ENCODE peak calls at places on chromosomes 6 and 20, in six cellular contexts. C, N, T, E, X and H are unnamed samples. For H3K9me3, the result is how much of the 10 kb centered on the place peaks cover.

GRCh38 chr6:75098709-75099108 is 107.1 kb downstream of the COL12A1 start:
- DNase-seq in N (peak), E (peak), C (no peak), T (no peak), X (peak), H (peak)

GRCh38 chr6:156781882-156782631 is 4.9 kb downstream of the ARID1B start:
- DNase-seq in E (no peak), C (no peak), T (no peak), X (no peak), N (no peak), H (no peak)

GRCh38 chr20:44399446-44399845 is 43.9 kb downstream of the HNF4A start:
- DNase-seq in X (no peak), E (no peak), C (no peak), T (no peak), N (no peak), H (no peak)

GRCh38 chr6:1895721-1896120 is 286.0 kb downstream of the FOXC1 start:
- DNase-seq in C (no peak), N (no peak), T (no peak), E (no peak), X (no peak), H (no peak)

GRCh38 chr6:160667854-160668481 is 3.9 kb upstream of the LPA start:
- DNase-seq in E (peak), N (peak), T (peak), X (no peak), C (no peak), H (peak)

GRCh38 chr6:112016335-112016734 is 37.6 kb upstream of the CCN6 start:
- DNase-seq in C (no peak), N (peak), E (no peak), X (no peak), T (no peak), H (no peak)

GRCh38 chr6:44820366-44821158 is 433.1 kb downstream of the CDC5L start:
- DNase-seq in X (no peak), C (no peak), N (peak), T (no peak), E (no peak), H (no peak)

GRCh38 chr20:2697768-2698167 is 5.2 kb downstream of the EBF4 start:
- DNase-seq in E (no peak), T (no peak), N (no peak), C (no peak), X (no peak), H (no peak)

GRCh38 chr20:61860588-61860987 is 205.1 kb downstream of the TAF4 start:
- DNase-seq in T (no peak), N (no peak), C (no peak), E (no peak), X (no peak), H (no peak)

GRCh38 chr20:37879003-37879599 is 23.8 kb upstream of the VSTM2L start:
- DNase-seq in X (no peak), T (no peak), E (no peak), C (no peak), N (no peak), H (no peak)

GRCh38 chr6:16301511-16301910 is 63.1 kb downstream of the GMPR start:
- DNase-seq in E (no peak), C (no peak), N (no peak), X (no peak), T (no peak), H (no peak)

GRCh38 chr20:51688600-51688999 is 79.6 kb downstream of the ATP9A start:
- DNase-seq in T (no peak), C (no peak), N (no peak), X (no peak), E (no peak), H (no peak)

GRCh38 chr6:25377672-25378071 is 98.5 kb downstream of the CARMIL1 start:
- DNase-seq in T (no peak), E (no peak), X (no peak), N (no peak), C (no peak), H (no peak)

GRCh38 chr6:79426625-79427278 is 110.5 kb downstream of the LCA5 start:
- DNase-seq in E (no peak), C (no peak), N (no peak), X (no peak), T (no peak), H (no peak)

GRCh38 chr6:79422666-79423065 is 114.6 kb downstream of the LCA5 start:
- DNase-seq in E (no peak), T (no peak), N (no peak), C (no peak), X (no peak), H (no peak)

GRCh38 chr6:79423216-79423615 is 114.0 kb downstream of the LCA5 start:
- DNase-seq in X (no peak), E (no peak), T (no peak), N (no peak), C (no peak), H (no peak)

GRCh38 chr6:79427721-79428120 is 109.5 kb downstream of the LCA5 start:
- DNase-seq in N (no peak), X (no peak), T (no peak), E (no peak), C (no peak), H (no peak)

DNA sequence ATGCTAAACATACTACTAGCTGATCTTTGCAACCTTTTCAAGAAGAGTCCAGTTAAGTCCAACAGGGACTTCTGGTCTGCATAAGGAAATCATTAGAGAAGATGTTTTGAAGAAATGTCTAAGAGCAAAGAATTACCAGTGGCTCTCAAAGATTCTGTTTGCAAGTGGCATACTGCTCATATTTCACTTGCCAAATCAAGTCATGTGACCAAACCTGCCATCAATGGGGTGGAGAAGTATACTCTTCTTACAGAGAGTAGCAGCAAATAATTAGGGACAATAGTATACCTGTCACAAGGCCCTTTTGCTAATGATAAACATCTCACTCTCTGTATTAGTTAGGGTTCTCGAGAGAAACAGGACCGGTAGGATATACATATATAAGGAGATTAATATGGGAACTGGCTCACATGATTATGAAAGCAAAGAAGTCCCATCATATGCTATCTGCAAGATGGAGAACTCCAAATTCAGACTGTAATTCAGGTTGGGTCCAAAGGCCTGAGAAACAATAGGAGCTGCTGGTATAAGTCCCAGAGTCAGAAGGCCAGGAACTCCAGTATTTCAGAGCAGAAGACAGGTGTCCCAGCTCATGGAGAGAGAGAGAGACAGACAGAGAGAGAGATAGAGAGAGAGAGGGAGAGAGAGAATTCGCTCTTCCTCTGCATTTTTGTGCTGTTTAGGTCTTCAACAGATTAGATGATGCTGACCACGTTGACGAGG is 111.5 kb downstream of the LCA5 start:
- DNase-seq in T (no peak), C (no peak), E (no peak), X (no peak), N (no peak), H (peak)
- TF ChIP-seq CTCF in T (no peak), C (no peak), E (no peak), X (no peak), N (no peak), H (no peak)

GRCh38 chr6:168088161-168089106 is 9.4 kb upstream of the FRMD1 start:
- DNase-seq in N (no peak), E (peak), T (peak), C (peak), X (peak), H (peak)
- H3K27ac ChIP-seq in N (no peak), E (peak), T (peak), C (no peak), X (no peak), H (no peak)

GRCh38 chr6:62652692-62653328 is 366.8 kb upstream of the KHDRBS2 start:
- DNase-seq in T (peak), E (no peak), X (no peak), C (no peak), N (peak), H (no peak)
- H3K9me3 ChIP-seq in T (under half), E (under half), X (under half), C (under half), N (under half), H (under half)

DNA sequence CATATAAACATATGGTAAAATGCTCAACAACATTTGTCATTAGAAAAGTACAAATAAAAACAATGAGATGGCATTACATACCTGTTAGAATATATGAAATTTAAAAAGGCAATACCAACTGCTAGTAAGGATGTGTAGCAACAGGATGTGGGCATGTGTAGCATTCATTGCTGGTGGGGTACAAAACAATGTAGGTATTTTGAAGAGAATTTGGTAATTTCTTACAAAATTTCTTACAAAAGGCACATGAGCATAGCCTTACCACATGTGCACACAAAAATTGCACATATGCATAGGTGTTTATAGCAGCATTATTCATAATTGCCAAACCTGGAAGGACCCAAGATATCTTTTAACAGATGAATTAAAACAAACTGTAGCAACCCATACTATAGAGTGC is 1355.1 kb upstream of the CITED2 start:
- DNase-seq in X (no peak), E (no peak), N (no peak), C (no peak), T (no peak), H (no peak)
- TF ChIP-seq CTCF in X (no peak), E (no peak), N (no peak), C (no peak), T (no peak), H (no peak)

GRCh38 chr6:29751480-29751879 is 28.2 kb downstream of the HLA-F start:
- DNase-seq in X (no peak), C (no peak), T (no peak), E (no peak), N (no peak), H (no peak)

GRCh38 chr6:29753309-29753644 is 30.0 kb downstream of the HLA-F start:
- DNase-seq in N (no peak), T (no peak), E (no peak), X (no peak), C (no peak), H (no peak)

GRCh38 chr6:29750709-29751108 is 27.5 kb downstream of the HLA-F start:
- DNase-seq in T (no peak), N (no peak), E (no peak), C (no peak), X (no peak), H (no peak)

GRCh38 chr6:29755295-29755871 is 32.1 kb downstream of the HLA-F start:
- DNase-seq in T (no peak), X (no peak), N (no peak), E (no peak), C (no peak), H (no peak)

GRCh38 chr6:29752451-29753308 is 29.4 kb downstream of the HLA-F start:
- DNase-seq in T (peak), N (peak), C (peak), E (peak), X (peak), H (peak)
- H3K27ac ChIP-seq in T (peak), N (peak), C (peak), E (peak), X (peak), H (peak)

GRCh38 chr20:30168800-30169138 is 1088.7 kb upstream of the DEFB115 start:
- DNase-seq in T (no peak), N (no peak), E (no peak), X (no peak), C (no peak), H (no peak)

GRCh38 chr20:30168025-30168799 is 1089.3 kb upstream of the DEFB115 start:
- DNase-seq in C (peak), E (no peak), T (no peak), N (no peak), X (peak), H (peak)

DNA sequence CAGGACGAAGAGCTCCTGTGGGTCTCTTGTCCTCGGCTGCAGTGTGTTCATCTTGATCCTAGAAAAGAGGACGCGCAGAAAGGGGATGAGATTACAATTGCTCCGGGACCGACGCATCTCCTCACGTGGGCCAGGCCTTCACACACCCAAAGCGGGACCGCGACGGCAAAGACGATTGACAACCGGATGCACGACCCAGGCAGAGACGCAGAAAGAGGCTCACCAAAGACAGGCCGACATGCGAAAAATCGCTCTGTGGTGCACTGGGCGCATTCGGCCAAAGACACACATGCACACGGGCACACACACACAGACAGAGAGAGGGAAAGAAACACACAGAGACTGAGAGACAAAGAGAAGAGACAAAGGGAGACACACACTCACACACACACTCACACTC is 1089.9 kb upstream of the DEFB115 start:
- DNase-seq in X (no peak), C (no peak), T (no peak), N (no peak), E (no peak), H (no peak)
- H3K9me3 ChIP-seq in X (under half), C (under half), T (under half), N (under half), E (under half), H (under half)

DNA sequence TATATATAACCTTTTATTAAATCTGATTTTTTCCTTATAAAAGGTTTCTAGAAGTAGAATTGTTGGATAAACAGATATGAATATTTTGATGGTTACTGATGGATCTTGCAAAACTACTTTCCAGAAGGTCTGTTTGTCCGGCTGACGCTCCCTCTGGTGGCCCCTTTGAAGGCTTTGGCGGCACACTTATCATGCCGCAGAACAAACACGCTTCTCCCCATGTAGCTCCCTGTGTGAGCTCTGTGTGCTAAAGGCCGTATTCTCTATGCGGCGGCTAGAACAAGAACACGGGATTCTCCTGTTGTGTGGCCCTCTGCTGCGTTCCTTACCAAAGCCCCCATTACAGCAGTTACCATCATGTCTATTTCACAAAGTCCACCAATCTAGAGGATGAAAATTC is 30.0 kb downstream of the PPP1R3G start:
- DNase-seq in X (no peak), E (peak), C (no peak), T (no peak), N (no peak), H (no peak)
- TF ChIP-seq CTCF in X (no peak), E (no peak), C (no peak), T (peak), N (no peak), H (no peak)

GRCh38 chr20:31694842-31695593 is 27.6 kb downstream of the BCL2L1 start:
- DNase-seq in X (no peak), E (no peak), N (no peak), T (no peak), C (no peak), H (no peak)

GRCh38 chr20:31695849-31696804 is 26.5 kb downstream of the BCL2L1 start:
- DNase-seq in N (peak), E (peak), T (no peak), C (peak), X (no peak), H (peak)

GRCh38 chr20:31693987-31694661 is 28.5 kb downstream of the BCL2L1 start:
- DNase-seq in T (no peak), C (no peak), X (no peak), N (no peak), E (no peak), H (no peak)

GRCh38 chr20:31691646-31692275 is 30.9 kb downstream of the BCL2L1 start:
- DNase-seq in C (no peak), E (no peak), X (no peak), N (no peak), T (no peak), H (no peak)

DNA sequence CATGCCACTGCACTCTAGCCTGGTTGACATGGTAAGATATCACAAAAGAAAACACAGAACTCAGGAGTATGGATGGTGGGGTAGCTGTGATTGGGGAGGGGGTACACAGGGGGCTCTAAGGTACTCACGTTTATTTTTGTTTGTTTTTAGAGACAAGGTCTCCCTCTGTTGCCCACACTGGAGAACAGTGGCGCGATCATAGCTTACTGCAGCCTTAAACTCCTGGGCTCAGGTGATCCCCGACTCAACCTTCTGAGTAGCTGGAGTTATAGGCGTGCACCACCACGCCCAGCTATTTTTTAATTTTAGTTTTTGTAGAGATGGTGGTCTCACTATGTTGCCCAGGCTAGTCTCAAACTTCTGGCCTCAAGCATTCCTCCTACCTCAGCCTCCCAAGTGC is 29.3 kb downstream of the BCL2L1 start:
- DNase-seq in T (no peak), E (no peak), N (no peak), X (no peak), C (no peak), H (no peak)
- H3K27ac ChIP-seq in T (no peak), E (no peak), N (no peak), X (no peak), C (no peak), H (no peak)

GRCh38 chr6:151627689-151628444 is 134.1 kb downstream of the CCDC170 start:
- DNase-seq in X (no peak), E (peak), T (no peak), C (no peak), N (peak), H (no peak)
- H3K9me3 ChIP-seq in X (under half), E (under half), T (under half), C (under half), N (under half), H (under half)

GRCh38 chr6:42845327-42845694 is 34.1 kb upstream of the RPL7L1 start:
- DNase-seq in C (no peak), E (peak), T (no peak), N (no peak), X (no peak), H (no peak)
- TF ChIP-seq CTCF in C (no peak), E (no peak), T (no peak), N (no peak), X (no peak), H (no peak)